ENCODE peak calls at places on chromosome 12, in six cellular contexts. One of them, this sample, is unnamed.

GRCh38 chr12:100927825-100928224 is 133.2 kb downstream of the ANO4 start:
- DNase-seq in left ventricle myocardium inferior: no peak
- DNase-seq in choroid plexus epithelial cell: peak; percentile 5
- DNase-seq in heart left ventricle: no peak
- DNase-seq in foreskin melanocyte: no peak
- DNase-seq in amniotic epithelial cell: no peak
- DNase-seq in this sample: peak; percentile 74

GRCh38 chr12:38123566-38124246 is 192.9 kb upstream of the ALG10B start:
- DNase-seq in heart left ventricle: no peak
- DNase-seq in left ventricle myocardium inferior: no peak
- DNase-seq in choroid plexus epithelial cell: no peak
- DNase-seq in amniotic epithelial cell: no peak
- DNase-seq in foreskin melanocyte: no peak
- DNase-seq in this sample: no peak

GRCh38 chr12:120365675-120366340 is 3.2 kb downstream of the MSI1 start:
- DNase-seq in amniotic epithelial cell: no peak
- DNase-seq in foreskin melanocyte: no peak
- DNase-seq in choroid plexus epithelial cell: no peak
- DNase-seq in left ventricle myocardium inferior: no peak
- DNase-seq in heart left ventricle: no peak
- DNase-seq in this sample: no peak

GRCh38 chr12:53180931-53181645 is 363 bp upstream of the CSAD start:
- DNase-seq in choroid plexus epithelial cell: peak; percentile 80
- DNase-seq in amniotic epithelial cell: peak; percentile 72
- DNase-seq in left ventricle myocardium inferior: peak; percentile 80
- DNase-seq in foreskin melanocyte: peak; percentile 77
- DNase-seq in heart left ventricle: peak; percentile 85
- DNase-seq in this sample: peak; percentile 58

GRCh38 chr12:127113945-127114344 is 1153.0 kb upstream of the TMEM132C start:
- DNase-seq in heart left ventricle: no peak
- DNase-seq in foreskin melanocyte: no peak
- DNase-seq in amniotic epithelial cell: no peak
- DNase-seq in choroid plexus epithelial cell: no peak
- DNase-seq in left ventricle myocardium inferior: no peak
- DNase-seq in this sample: no peak

GRCh38 chr12:112664569-112664968 is 127.0 kb upstream of the RPH3A start:
- DNase-seq in foreskin melanocyte: no peak
- DNase-seq in choroid plexus epithelial cell: peak; percentile 12
- DNase-seq in left ventricle myocardium inferior: no peak
- DNase-seq in heart left ventricle: no peak
- DNase-seq in amniotic epithelial cell: no peak
- DNase-seq in this sample: no peak

GRCh38 chr12:10849425-10849878 is at the start of gene PRR4:
- DNase-seq in foreskin melanocyte: peak; percentile 12
- DNase-seq in left ventricle myocardium inferior: no peak
- DNase-seq in heart left ventricle: no peak
- DNase-seq in choroid plexus epithelial cell: peak; percentile 7
- DNase-seq in amniotic epithelial cell: no peak
- DNase-seq in this sample: peak; percentile 12

GRCh38 chr12:2152134-2152533 is 99.3 kb downstream of the CACNA1C start:
- DNase-seq in choroid plexus epithelial cell: no peak
- DNase-seq in amniotic epithelial cell: no peak
- DNase-seq in foreskin melanocyte: no peak
- DNase-seq in left ventricle myocardium inferior: no peak
- DNase-seq in heart left ventricle: no peak
- DNase-seq in this sample: no peak

GRCh38 chr12:46342562-46343033 is 30.0 kb downstream of the SLC38A2 start:
- DNase-seq in heart left ventricle: peak; percentile 31
- DNase-seq in choroid plexus epithelial cell: peak; percentile 71
- DNase-seq in left ventricle myocardium inferior: no peak
- DNase-seq in amniotic epithelial cell: peak; percentile 68
- DNase-seq in foreskin melanocyte: peak; percentile 23
- DNase-seq in this sample: peak; percentile 20

GRCh38 chr12:5318874-5319273 is 113.0 kb upstream of the NTF3 start:
- DNase-seq in amniotic epithelial cell: no peak
- DNase-seq in choroid plexus epithelial cell: peak; percentile 2
- DNase-seq in heart left ventricle: no peak
- DNase-seq in foreskin melanocyte: no peak
- DNase-seq in left ventricle myocardium inferior: no peak
- DNase-seq in this sample: peak; percentile 65

GRCh38 chr12:93698307-93699092 is 21.3 kb downstream of the CRADD start:
- DNase-seq in amniotic epithelial cell: peak; percentile 39
- DNase-seq in heart left ventricle: no peak
- DNase-seq in left ventricle myocardium inferior: no peak
- DNase-seq in foreskin melanocyte: peak; percentile 50
- DNase-seq in choroid plexus epithelial cell: peak; percentile 37
- DNase-seq in this sample: no peak

GRCh38 chr12:109387425-109388166 is 39.9 kb downstream of the MYO1H start:
- DNase-seq in left ventricle myocardium inferior: no peak
- DNase-seq in foreskin melanocyte: peak; percentile 26
- DNase-seq in amniotic epithelial cell: peak; percentile 18
- DNase-seq in heart left ventricle: no peak
- DNase-seq in choroid plexus epithelial cell: peak; percentile 44
- DNase-seq in this sample: no peak

GRCh38 chr12:73383584-73384229 is 1111.5 kb downstream of the TRHDE start:
- DNase-seq in left ventricle myocardium inferior: no peak
- DNase-seq in heart left ventricle: no peak
- DNase-seq in foreskin melanocyte: no peak
- DNase-seq in choroid plexus epithelial cell: no peak
- DNase-seq in amniotic epithelial cell: no peak
- DNase-seq in this sample: no peak

GRCh38 chr12:12265571-12266388 is 1.1 kb downstream of the LRP6 start:
- DNase-seq in amniotic epithelial cell: peak; percentile 29
- DNase-seq in left ventricle myocardium inferior: no peak
- DNase-seq in heart left ventricle: no peak
- DNase-seq in choroid plexus epithelial cell: peak; percentile 70
- DNase-seq in foreskin melanocyte: no peak
- DNase-seq in this sample: peak; percentile 59